ENCODE peak calls at places on chromosomes 13 and 19, in ten cellular contexts. E is tibial artery; K is activated naive CD4-positive, alpha-beta T cell treated with anti-CD3 and anti-CD28 coated beads, Interleukin-2, amount 50 U/mL, for 72 hours; H is dorsolateral prefrontal cortex; O is EH; W is stimulated activated CD4-positive, alpha-beta T cell treated with anti-CD3 and anti-CD28 coated beads, Interleukin-12 subunit alpha, Interleukin-12 subunit beta, amount 100 ng/mL, for 24 hours; P is OCI-LY7; Y is RWPE1; Q is fibroblast of the conjunctiva; I is CD8-positive, alpha-beta memory T cell. Z is an unnamed sample.
A peak's percentile ranks its signal among the peaks of the same experiment; 100 is the strongest.

GRCh38 chr19:15110418-15110815 is 3.2 kb downstream of the SYDE1 start:
- DNase-seq in H (no peak), Y (no peak), W (no peak), P (no peak), I (no peak), Q (no peak), K (no peak), E (no peak), O (no peak), Z (no peak)

GRCh38 chr13:19634129-19634740 is 776 bp downstream of the MPHOSPH8 start:
- DNase-seq in E (no peak), I (no peak), H (no peak), K (no peak), Q (no peak), O (peak; percentile 70), P (peak; percentile 23), W (no peak), Y (no peak), Z (peak; percentile 48)

GRCh38 chr19:27885361-27885760 is 1327.6 kb downstream of the UQCRFS1 start:
- DNase-seq in W (no peak), H (no peak), Y (no peak), Q (no peak), O (no peak), P (no peak), E (no peak), K (no peak), I (no peak), Z (no peak)

GRCh38 chr13:95956589-95957148 is 96.5 kb downstream of the UGGT2 start:
- DNase-seq in I (no peak), P (no peak), O (peak; percentile 32), W (no peak), Q (peak; percentile 6), H (no peak), K (no peak), Y (no peak), E (no peak), Z (no peak)

GRCh38 chr13:93227906-93228801 is 1.5 kb downstream of the GPC6 start:
- DNase-seq in E (peak; percentile 86), Y (no peak), I (no peak), W (no peak), Q (peak; percentile 80), K (no peak), H (peak; percentile 67), O (peak; percentile 88), P (no peak), Z (peak; percentile 73)

GRCh38 chr19:35955881-35956634 is 19.9 kb downstream of the LRFN3 start:
- DNase-seq in W (no peak), I (no peak), E (no peak), H (no peak), P (no peak), Y (no peak), Q (no peak), O (no peak), K (no peak), Z (no peak)

GRCh38 chr13:20159646-20160345 is 1.1 kb downstream of the GJA3 start:
- DNase-seq in Q (no peak), O (peak; percentile 12), Y (no peak), P (no peak), H (no peak), K (no peak), I (no peak), E (no peak), W (no peak), Z (no peak)

GRCh38 chr19:44741258-44741731 is 7.2 kb upstream of the BCL3 start:
- DNase-seq in O (no peak), Q (no peak), E (no peak), K (no peak), Y (peak; percentile 70), H (no peak), W (no peak), P (peak; percentile 34), I (no peak), Z (no peak)

GRCh38 chr19:3302755-3303154 is 63.6 kb upstream of the NFIC start:
- DNase-seq in Q (no peak), H (no peak), K (no peak), P (peak; percentile 21), Y (no peak), W (no peak), O (no peak), I (no peak), E (no peak), Z (no peak)

GRCh38 chr13:62014299-62014698 is 598.6 kb upstream of the PCDH20 start:
- DNase-seq in H (no peak), I (no peak), Q (no peak), K (no peak), P (peak; percentile 32), W (no peak), E (no peak), O (no peak), Y (peak; percentile 6), Z (no peak)

GRCh38 chr13:76816394-76816793 is 69.8 kb downstream of the KCTD12 start:
- DNase-seq in I (no peak), K (no peak), H (no peak), O (no peak), W (no peak), P (no peak), Y (no peak), Q (no peak), E (no peak), Z (no peak)

GRCh38 chr13:91111476-91112190 is 235.9 kb upstream of the MIR17HG start:
- DNase-seq in O (no peak), W (no peak), E (no peak), H (no peak), I (no peak), Q (no peak), P (no peak), Y (no peak), K (no peak), Z (no peak)

GRCh38 chr19:2345794-2346663 is 14.0 kb upstream of the TMPRSS9 start:
- DNase-seq in O (peak; percentile 16), Q (no peak), I (no peak), Y (no peak), P (no peak), E (no peak), W (no peak), K (no peak), H (no peak), Z (no peak)

GRCh38 chr19:54123682-54124081 is 8.1 kb downstream of the PRPF31 start:
- DNase-seq in I (no peak), W (no peak), P (no peak), Q (no peak), O (no peak), Y (no peak), E (no peak), H (no peak), K (no peak), Z (no peak)

GRCh38 chr13:94143624-94144350 is 335.7 kb downstream of the DCT start:
- DNase-seq in P (no peak), E (no peak), K (no peak), W (no peak), I (no peak), O (no peak), Y (no peak), H (no peak), Q (no peak), Z (no peak)

GRCh38 chr19:18428173-18428836 is 9.1 kb downstream of the SSBP4 start:
- DNase-seq in Q (no peak), I (no peak), E (no peak), Y (no peak), H (no peak), K (no peak), W (no peak), O (no peak), P (no peak), Z (no peak)

GRCh38 chr13:47672245-47672975 is 328.7 kb downstream of the SUCLA2 start:
- DNase-seq in Y (no peak), K (no peak), E (no peak), W (no peak), O (peak; percentile 62), H (no peak), I (no peak), Q (peak; percentile 16), P (no peak), Z (no peak)

GRCh38 chr13:97125051-97125809 is 96.9 kb upstream of the MBNL2 start:
- DNase-seq in Y (peak; percentile 84), P (no peak), I (no peak), E (no peak), H (no peak), K (no peak), O (peak; percentile 62), W (no peak), Q (peak; percentile 98), Z (no peak)

GRCh38 chr13:28805193-28805819 is 14.8 kb upstream of the MTUS2 start:
- DNase-seq in K (no peak), Y (no peak), P (peak; percentile 35), I (no peak), Q (no peak), E (no peak), W (no peak), H (no peak), O (peak; percentile 13), Z (no peak)

GRCh38 chr19:3142292-3142670 is 6.4 kb downstream of the GNA15 start:
- DNase-seq in Y (peak; percentile 89), P (no peak), I (no peak), H (no peak), E (no peak), W (peak; percentile 24), O (peak; percentile 89), K (no peak), Q (peak; percentile 35), Z (peak; percentile 92)

GRCh38 chr19:10269333-10270179 is 1.4 kb upstream of the ICAM1 start:
- DNase-seq in H (peak; percentile 86), E (peak; percentile 89), K (peak; percentile 90), Q (peak; percentile 22), I (peak; percentile 85), O (peak; percentile 76), P (peak; percentile 82), Y (peak; percentile 69), W (peak; percentile 70), Z (peak; percentile 85)

GRCh38 chr13:114096811-114097503 is 35.5 kb downstream of the RASA3 start:
- DNase-seq in E (peak; percentile 56), Y (no peak), I (no peak), H (peak; percentile 34), P (no peak), K (no peak), Q (no peak), O (no peak), W (no peak), Z (no peak)

GRCh38 chr19:56405062-56405461 is 930 bp downstream of the ZNF583 start:
- DNase-seq in E (no peak), P (no peak), I (no peak), K (no peak), H (no peak), Y (no peak), O (no peak), Q (no peak), W (no peak), Z (no peak)

GRCh38 chr13:57314897-57315520 is 148.0 kb downstream of the PRR20E start:
- DNase-seq in I (no peak), E (no peak), O (no peak), Q (no peak), Y (no peak), K (no peak), W (no peak), P (no peak), H (no peak), Z (no peak)

GRCh38 chr13:99442273-99442895 is 58.9 kb upstream of the TM9SF2 start:
- DNase-seq in I (peak; percentile 47), Y (peak; percentile 40), O (peak; percentile 60), Q (peak; percentile 28), P (peak; percentile 48), K (no peak), W (no peak), H (no peak), E (no peak), Z (peak; percentile 43)

GRCh38 chr19:41476583-41476982 is 33.6 kb downstream of the ERICH4 start:
- DNase-seq in P (peak; percentile 50), W (no peak), K (no peak), E (no peak), H (no peak), Y (no peak), I (no peak), Q (no peak), O (no peak), Z (no peak)

GRCh38 chr19:18562086-18562485 is 4.4 kb downstream of the KXD1 start:
- DNase-seq in K (no peak), P (no peak), E (peak; percentile 85), Y (no peak), H (no peak), I (no peak), O (no peak), W (no peak), Q (no peak), Z (peak; percentile 50)

GRCh38 chr19:35306473-35307246 is 14.7 kb downstream of the MAG start:
- DNase-seq in Y (no peak), I (no peak), P (peak; percentile 75), O (no peak), E (no peak), H (no peak), K (no peak), W (no peak), Q (no peak), Z (no peak)

Z was measured in AG08396.